ENCODE peak calls at places on chromosomes 6 and 20, in ten cellular contexts. One of them, this sample, is unnamed.

GRCh38 chr6:30042476-30042875 is 18.6 kb upstream of the POLR1H start:
- DNase-seq in Calu3: no peak
- DNase-seq in AG04450: no peak
- DNase-seq in HL-60: no peak
- DNase-seq in fibroblast of pulmonary artery: no peak
- DNase-seq in astrocyte of the spinal cord: no peak
- DNase-seq in fibroblast of the aortic adventitia: no peak
- DNase-seq in brain microvascular endothelial cell: no peak
- DNase-seq in GM13976: peak; percentile 36
- DNase-seq in ovary: no peak
- DNase-seq in this sample: peak; percentile 49

GRCh38 chr6:75210885-75211739 is 5.3 kb upstream of the COL12A1 start:
- DNase-seq in Calu3: peak; percentile 55
- DNase-seq in AG04450: peak; percentile 52
- DNase-seq in HL-60: no peak
- DNase-seq in fibroblast of pulmonary artery: peak; percentile 85
- DNase-seq in astrocyte of the spinal cord: peak; percentile 77
- DNase-seq in fibroblast of the aortic adventitia: peak; percentile 87
- DNase-seq in brain microvascular endothelial cell: peak; percentile 68
- DNase-seq in GM13976: peak; percentile 45
- DNase-seq in ovary: peak; percentile 58
- DNase-seq in this sample: peak; percentile 44

GRCh38 chr20:63580796-63581461 is 6.9 kb upstream of the HELZ2 start:
- DNase-seq in Calu3: peak; percentile 78
- DNase-seq in AG04450: no peak
- DNase-seq in HL-60: no peak
- DNase-seq in fibroblast of pulmonary artery: peak; percentile 61
- DNase-seq in astrocyte of the spinal cord: peak; percentile 39
- DNase-seq in fibroblast of the aortic adventitia: peak; percentile 35
- DNase-seq in brain microvascular endothelial cell: peak; percentile 31
- DNase-seq in GM13976: peak; percentile 85
- DNase-seq in ovary: no peak
- DNase-seq in this sample: peak; percentile 78

GRCh38 chr20:61724376-61724775 is 341.3 kb downstream of the TAF4 start:
- DNase-seq in Calu3: peak; percentile 30
- DNase-seq in AG04450: no peak
- DNase-seq in HL-60: no peak
- DNase-seq in fibroblast of pulmonary artery: no peak
- DNase-seq in astrocyte of the spinal cord: peak; percentile 15
- DNase-seq in fibroblast of the aortic adventitia: no peak
- DNase-seq in brain microvascular endothelial cell: no peak
- DNase-seq in GM13976: no peak
- DNase-seq in ovary: no peak
- DNase-seq in this sample: no peak

GRCh38 chr6:30820196-30820595 is 64.1 kb upstream of the DDR1 start:
- DNase-seq in Calu3: peak; percentile 77
- DNase-seq in AG04450: no peak
- DNase-seq in HL-60: no peak
- DNase-seq in fibroblast of pulmonary artery: peak; percentile 80
- DNase-seq in astrocyte of the spinal cord: peak; percentile 71
- DNase-seq in fibroblast of the aortic adventitia: peak; percentile 92
- DNase-seq in brain microvascular endothelial cell: peak; percentile 53
- DNase-seq in GM13976: no peak
- DNase-seq in ovary: no peak
- DNase-seq in this sample: no peak

GRCh38 chr6:56220078-56220477 is 27.3 kb downstream of the COL21A1 start:
- DNase-seq in Calu3: no peak
- DNase-seq in AG04450: no peak
- DNase-seq in HL-60: no peak
- DNase-seq in fibroblast of pulmonary artery: no peak
- DNase-seq in astrocyte of the spinal cord: no peak
- DNase-seq in fibroblast of the aortic adventitia: no peak
- DNase-seq in brain microvascular endothelial cell: no peak
- DNase-seq in GM13976: no peak
- DNase-seq in ovary: no peak
- DNase-seq in this sample: no peak

GRCh38 chr20:48625136-48625900 is 202.5 kb downstream of the PREX1 start:
- DNase-seq in Calu3: no peak
- DNase-seq in AG04450: no peak
- DNase-seq in HL-60: no peak
- DNase-seq in fibroblast of pulmonary artery: no peak
- DNase-seq in astrocyte of the spinal cord: no peak
- DNase-seq in fibroblast of the aortic adventitia: no peak
- DNase-seq in brain microvascular endothelial cell: no peak
- DNase-seq in GM13976: no peak
- DNase-seq in ovary: no peak
- DNase-seq in this sample: no peak

GRCh38 chr6:109056661-109057060 is 38.0 kb downstream of the SESN1 start:
- DNase-seq in Calu3: no peak
- DNase-seq in AG04450: no peak
- DNase-seq in HL-60: no peak
- DNase-seq in fibroblast of pulmonary artery: no peak
- DNase-seq in astrocyte of the spinal cord: no peak
- DNase-seq in fibroblast of the aortic adventitia: no peak
- DNase-seq in brain microvascular endothelial cell: no peak
- DNase-seq in GM13976: no peak
- DNase-seq in ovary: no peak
- DNase-seq in this sample: no peak

GRCh38 chr6:169229611-169230321 is 23.9 kb downstream of the THBS2 start:
- DNase-seq in Calu3: no peak
- DNase-seq in AG04450: no peak
- DNase-seq in HL-60: no peak
- DNase-seq in fibroblast of pulmonary artery: peak; percentile 63
- DNase-seq in astrocyte of the spinal cord: peak; percentile 35
- DNase-seq in fibroblast of the aortic adventitia: peak; percentile 72
- DNase-seq in brain microvascular endothelial cell: no peak
- DNase-seq in GM13976: no peak
- DNase-seq in ovary: no peak
- DNase-seq in this sample: no peak

GRCh38 chr6:90610291-90610670 is 23.4 kb upstream of the MAP3K7 start:
- DNase-seq in Calu3: no peak
- DNase-seq in AG04450: no peak
- DNase-seq in HL-60: no peak
- DNase-seq in fibroblast of pulmonary artery: peak; percentile 10
- DNase-seq in astrocyte of the spinal cord: peak; percentile 28
- DNase-seq in fibroblast of the aortic adventitia: peak; percentile 5
- DNase-seq in brain microvascular endothelial cell: peak; percentile 4
- DNase-seq in GM13976: no peak
- DNase-seq in ovary: peak; percentile 29
- DNase-seq in this sample: peak; percentile 25

GRCh38 chr6:9138856-9139426 is 703.6 kb upstream of the SLC35B3 start:
- DNase-seq in Calu3: no peak
- DNase-seq in AG04450: no peak
- DNase-seq in HL-60: no peak
- DNase-seq in fibroblast of pulmonary artery: no peak
- DNase-seq in astrocyte of the spinal cord: peak; percentile 5
- DNase-seq in fibroblast of the aortic adventitia: peak; percentile 16
- DNase-seq in brain microvascular endothelial cell: no peak
- DNase-seq in GM13976: no peak
- DNase-seq in ovary: no peak
- DNase-seq in this sample: no peak

GRCh38 chr6:19465760-19466159 is 371.4 kb upstream of the ID4 start:
- DNase-seq in Calu3: no peak
- DNase-seq in AG04450: no peak
- DNase-seq in HL-60: no peak
- DNase-seq in fibroblast of pulmonary artery: peak; percentile 80
- DNase-seq in astrocyte of the spinal cord: peak; percentile 81
- DNase-seq in fibroblast of the aortic adventitia: peak; percentile 89
- DNase-seq in brain microvascular endothelial cell: peak; percentile 37
- DNase-seq in GM13976: no peak
- DNase-seq in ovary: no peak
- DNase-seq in this sample: no peak

GRCh38 chr6:7467007-7467897 is 74.2 kb upstream of the DSP start:
- DNase-seq in Calu3: peak; percentile 12
- DNase-seq in AG04450: no peak
- DNase-seq in HL-60: no peak
- DNase-seq in fibroblast of pulmonary artery: peak; percentile 39
- DNase-seq in astrocyte of the spinal cord: no peak
- DNase-seq in fibroblast of the aortic adventitia: peak; percentile 44
- DNase-seq in brain microvascular endothelial cell: peak; percentile 67
- DNase-seq in GM13976: no peak
- DNase-seq in ovary: no peak
- DNase-seq in this sample: no peak

GRCh38 chr20:37406010-37406998 is 60.4 kb downstream of the SRC start:
- DNase-seq in Calu3: peak; percentile 77
- DNase-seq in AG04450: no peak
- DNase-seq in HL-60: peak; percentile 65
- DNase-seq in fibroblast of pulmonary artery: no peak
- DNase-seq in astrocyte of the spinal cord: no peak
- DNase-seq in fibroblast of the aortic adventitia: no peak
- DNase-seq in brain microvascular endothelial cell: no peak
- DNase-seq in GM13976: peak; percentile 89
- DNase-seq in ovary: peak; percentile 55
- DNase-seq in this sample: peak; percentile 89

GRCh38 chr6:162251257-162251656 is 476.3 kb downstream of the PRKN start:
- DNase-seq in Calu3: no peak
- DNase-seq in AG04450: no peak
- DNase-seq in HL-60: no peak
- DNase-seq in fibroblast of pulmonary artery: no peak
- DNase-seq in astrocyte of the spinal cord: no peak
- DNase-seq in fibroblast of the aortic adventitia: no peak
- DNase-seq in brain microvascular endothelial cell: peak; percentile 3
- DNase-seq in GM13976: no peak
- DNase-seq in ovary: no peak
- DNase-seq in this sample: no peak
- TF ChIP-seq CTCF in Calu3: no peak
- TF ChIP-seq CTCF in AG04450: no peak
- TF ChIP-seq CTCF in HL-60: no peak
- TF ChIP-seq CTCF in fibroblast of pulmonary artery: no peak
- TF ChIP-seq CTCF in astrocyte of the spinal cord: peak; percentile 26
- TF ChIP-seq CTCF in fibroblast of the aortic adventitia: no peak
- TF ChIP-seq CTCF in brain microvascular endothelial cell: peak; percentile 49
- TF ChIP-seq CTCF in GM13976: no peak
- TF ChIP-seq CTCF in ovary: no peak
- TF ChIP-seq CTCF in this sample: no peak

DNA sequence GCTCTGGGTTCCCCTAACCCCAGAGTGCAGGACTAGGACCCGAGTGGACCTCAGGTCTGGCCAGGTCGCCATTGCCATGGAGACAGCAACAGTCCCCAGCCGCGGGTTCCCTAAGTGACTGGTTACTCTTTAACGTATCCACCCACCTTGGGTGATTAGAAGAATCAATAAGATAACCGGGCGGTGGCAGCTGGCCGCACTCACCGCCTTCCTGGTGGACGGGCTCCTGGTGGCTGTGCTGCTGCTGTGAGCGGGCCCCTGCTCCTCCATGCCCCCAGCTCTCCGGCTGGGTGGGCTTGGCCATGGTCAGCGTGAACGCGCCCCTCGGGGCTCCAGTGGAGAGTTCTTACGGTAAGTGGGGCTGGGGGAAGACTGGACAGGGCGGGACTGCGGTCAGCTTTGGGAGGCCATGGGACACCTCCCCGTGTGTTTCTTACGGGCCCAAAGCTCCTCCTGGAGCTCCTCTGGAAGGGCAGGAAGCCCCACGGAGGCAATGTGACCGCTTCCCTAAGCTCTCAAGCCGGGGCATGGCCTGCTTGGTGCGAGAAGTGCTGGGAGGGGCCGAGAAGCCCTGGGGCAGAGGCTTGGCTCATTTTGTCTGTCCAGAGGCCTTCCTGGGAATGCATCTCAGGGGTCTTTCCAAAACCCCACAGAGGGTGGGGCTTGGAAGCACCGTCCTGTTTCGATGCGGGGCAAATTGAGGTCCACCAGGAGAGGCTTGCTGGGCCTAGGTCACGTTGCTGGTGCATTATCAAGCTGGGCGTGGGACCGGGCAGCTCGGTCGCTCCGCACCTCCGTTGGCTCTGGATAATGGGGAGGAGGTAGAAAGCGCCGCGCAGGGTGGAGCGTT is at the start of gene HNF4A:
- DNase-seq in Calu3: peak; percentile 88
- DNase-seq in AG04450: no peak
- DNase-seq in HL-60: no peak
- DNase-seq in fibroblast of pulmonary artery: no peak
- DNase-seq in astrocyte of the spinal cord: no peak
- DNase-seq in fibroblast of the aortic adventitia: no peak
- DNase-seq in brain microvascular endothelial cell: no peak
- DNase-seq in GM13976: no peak
- DNase-seq in ovary: no peak
- DNase-seq in this sample: no peak
- TF ChIP-seq CTCF in Calu3: no peak
- TF ChIP-seq CTCF in AG04450: no peak
- TF ChIP-seq CTCF in HL-60: no peak
- TF ChIP-seq CTCF in fibroblast of pulmonary artery: no peak
- TF ChIP-seq CTCF in astrocyte of the spinal cord: no peak
- TF ChIP-seq CTCF in fibroblast of the aortic adventitia: no peak
- TF ChIP-seq CTCF in brain microvascular endothelial cell: no peak
- TF ChIP-seq CTCF in GM13976: no peak
- TF ChIP-seq CTCF in ovary: no peak
- TF ChIP-seq CTCF in this sample: no peak

GRCh38 chr20:51985013-51985415 is 182.7 kb upstream of the SALL4 start:
- DNase-seq in Calu3: peak; percentile 53
- DNase-seq in AG04450: peak; percentile 81
- DNase-seq in HL-60: no peak
- DNase-seq in fibroblast of pulmonary artery: peak; percentile 98
- DNase-seq in astrocyte of the spinal cord: peak; percentile 94
- DNase-seq in fibroblast of the aortic adventitia: peak; percentile 98
- DNase-seq in brain microvascular endothelial cell: peak; percentile 85
- DNase-seq in GM13976: no peak
- DNase-seq in ovary: no peak
- DNase-seq in this sample: no peak
- TF ChIP-seq CTCF in Calu3: no peak
- TF ChIP-seq CTCF in AG04450: no peak
- TF ChIP-seq CTCF in HL-60: no peak
- TF ChIP-seq CTCF in fibroblast of pulmonary artery: no peak
- TF ChIP-seq CTCF in astrocyte of the spinal cord: no peak
- TF ChIP-seq CTCF in fibroblast of the aortic adventitia: no peak
- TF ChIP-seq CTCF in brain microvascular endothelial cell: peak; percentile 9
- TF ChIP-seq CTCF in GM13976: no peak
- TF ChIP-seq CTCF in ovary: no peak
- TF ChIP-seq CTCF in this sample: no peak

GRCh38 chr6:84052883-84053241 is 19.3 kb downstream of the MRAP2 start:
- DNase-seq in Calu3: no peak
- DNase-seq in AG04450: no peak
- DNase-seq in HL-60: no peak
- DNase-seq in fibroblast of pulmonary artery: no peak
- DNase-seq in astrocyte of the spinal cord: no peak
- DNase-seq in fibroblast of the aortic adventitia: no peak
- DNase-seq in brain microvascular endothelial cell: no peak
- DNase-seq in GM13976: no peak
- DNase-seq in ovary: no peak
- DNase-seq in this sample: no peak

GRCh38 chr6:84055646-84056045 is 22.1 kb downstream of the MRAP2 start:
- DNase-seq in Calu3: no peak
- DNase-seq in AG04450: no peak
- DNase-seq in HL-60: no peak
- DNase-seq in fibroblast of pulmonary artery: no peak
- DNase-seq in astrocyte of the spinal cord: no peak
- DNase-seq in fibroblast of the aortic adventitia: no peak
- DNase-seq in brain microvascular endothelial cell: no peak
- DNase-seq in GM13976: no peak
- DNase-seq in ovary: no peak
- DNase-seq in this sample: no peak

GRCh38 chr6:84050408-84050807 is 16.8 kb downstream of the MRAP2 start:
- DNase-seq in Calu3: no peak
- DNase-seq in AG04450: no peak
- DNase-seq in HL-60: no peak
- DNase-seq in fibroblast of pulmonary artery: no peak
- DNase-seq in astrocyte of the spinal cord: no peak
- DNase-seq in fibroblast of the aortic adventitia: no peak
- DNase-seq in brain microvascular endothelial cell: no peak
- DNase-seq in GM13976: no peak
- DNase-seq in ovary: no peak
- DNase-seq in this sample: no peak

GRCh38 chr6:84048588-84048987 is 15.0 kb downstream of the MRAP2 start:
- DNase-seq in Calu3: no peak
- DNase-seq in AG04450: no peak
- DNase-seq in HL-60: no peak
- DNase-seq in fibroblast of pulmonary artery: no peak
- DNase-seq in astrocyte of the spinal cord: no peak
- DNase-seq in fibroblast of the aortic adventitia: no peak
- DNase-seq in brain microvascular endothelial cell: no peak
- DNase-seq in GM13976: no peak
- DNase-seq in ovary: no peak
- DNase-seq in this sample: no peak

GRCh38 chr6:84052204-84052882 is 18.8 kb downstream of the MRAP2 start:
- DNase-seq in Calu3: no peak
- DNase-seq in AG04450: peak; percentile 13
- DNase-seq in HL-60: no peak
- DNase-seq in fibroblast of pulmonary artery: peak; percentile 70
- DNase-seq in astrocyte of the spinal cord: peak; percentile 80
- DNase-seq in fibroblast of the aortic adventitia: peak; percentile 53
- DNase-seq in brain microvascular endothelial cell: peak; percentile 71
- DNase-seq in GM13976: no peak
- DNase-seq in ovary: peak; percentile 61
- DNase-seq in this sample: no peak
- TF ChIP-seq CTCF in Calu3: no peak
- TF ChIP-seq CTCF in AG04450: peak; percentile 18
- TF ChIP-seq CTCF in HL-60: no peak
- TF ChIP-seq CTCF in fibroblast of pulmonary artery: no peak
- TF ChIP-seq CTCF in astrocyte of the spinal cord: peak; percentile 13
- TF ChIP-seq CTCF in fibroblast of the aortic adventitia: no peak
- TF ChIP-seq CTCF in brain microvascular endothelial cell: peak; percentile 45
- TF ChIP-seq CTCF in GM13976: no peak
- TF ChIP-seq CTCF in ovary: no peak
- TF ChIP-seq CTCF in this sample: no peak